ENCODE peak calls at places on chromosome 20, in six cellular contexts. Z, C, L, G, B and E are unnamed samples.

GRCh38 chr20:60056345-60057122 is 98.3 kb downstream of the CDH26 start:
- DNase-seq in C (no peak), L (no peak), Z (no peak), G (no peak), B (no peak), E (no peak)

GRCh38 chr20:63741354-63741675 is 1.7 kb downstream of the SLC2A4RG start:
- DNase-seq in C (no peak), G (no peak), L (no peak), Z (no peak), B (no peak), E (no peak)

GRCh38 chr20:3165473-3166337 is 6.0 kb upstream of the FASTKD5 start:
- DNase-seq in C (no peak), L (peak; percentile 82), G (peak; percentile 82), Z (peak; percentile 69), B (peak; percentile 76), E (no peak)

GRCh38 chr20:56630086-56630493 is 984 bp downstream of the TFAP2C start:
- DNase-seq in B (peak; percentile 23), Z (no peak), C (no peak), L (no peak), G (peak; percentile 91), E (no peak)

GRCh38 chr20:8250539-8251200 is 118.6 kb downstream of the PLCB1 start:
- DNase-seq in C (no peak), Z (no peak), L (no peak), G (no peak), B (no peak), E (no peak)

GRCh38 chr20:48722737-48723191 is 105.0 kb downstream of the PREX1 start:
- DNase-seq in B (no peak), C (no peak), G (peak; percentile 43), L (no peak), Z (no peak), E (no peak)

GRCh38 chr20:44709380-44709779 is 5.8 kb upstream of the CCN5 start:
- DNase-seq in L (no peak), C (no peak), G (no peak), Z (no peak), B (no peak), E (no peak)

GRCh38 chr20:13037727-13038126 is 29.0 kb downstream of the SPTLC3 start:
- DNase-seq in L (no peak), B (no peak), Z (no peak), G (no peak), C (no peak), E (no peak)

GRCh38 chr20:57522380-57522973 is 2.5 kb downstream of the CTCFL start:
- DNase-seq in Z (no peak), C (no peak), G (no peak), L (no peak), B (no peak), E (no peak)

GRCh38 chr20:3677733-3678132 is 4.1 kb downstream of the ADAM33 start:
- DNase-seq in L (no peak), G (peak; percentile 87), Z (peak; percentile 74), C (no peak), B (peak; percentile 62), E (no peak)

GRCh38 chr20:34491932-34492509 is 24.2 kb upstream of the DYNLRB1 start:
- DNase-seq in C (no peak), B (no peak), L (no peak), Z (no peak), G (no peak), E (no peak)

GRCh38 chr20:37430778-37431460 is 85.0 kb downstream of the SRC start:
- DNase-seq in L (no peak), G (no peak), B (no peak), Z (no peak), C (no peak), E (no peak)

GRCh38 chr20:5349448-5349847 is 32.7 kb upstream of the PROKR2 start:
- DNase-seq in B (no peak), L (no peak), G (no peak), Z (no peak), C (no peak), E (no peak)

GRCh38 chr20:25282796-25283195 is 34.9 kb downstream of the PYGB start:
- DNase-seq in C (no peak), G (no peak), L (no peak), B (no peak), Z (no peak), E (no peak)

GRCh38 chr20:63230800-63231268 is 4.9 kb upstream of the BIRC7 start:
- DNase-seq in L (no peak), C (no peak), B (peak; percentile 58), G (no peak), Z (peak; percentile 65), E (no peak)

GRCh38 chr20:45173531-45173930 is 1.2 kb upstream of the PI3 start:
- DNase-seq in B (no peak), L (no peak), Z (no peak), C (no peak), G (no peak), E (no peak)

GRCh38 chr20:1199981-1200380 is 3.3 kb upstream of the C20orf202 start:
- DNase-seq in L (no peak), C (no peak), G (no peak), Z (no peak), B (no peak), E (no peak)

GRCh38 chr20:59405819-59406218 is 105.4 kb downstream of the EDN3 start:
- DNase-seq in G (no peak), C (no peak), L (no peak), B (no peak), Z (no peak), E (no peak)

GRCh38 chr20:10074513-10074912 is 39.7 kb downstream of the ANKEF1 start:
- DNase-seq in B (no peak), C (no peak), G (no peak), L (no peak), Z (no peak), E (no peak)

GRCh38 chr20:19380211-19380610 is 167.8 kb downstream of the SLC24A3 start:
- DNase-seq in B (no peak), Z (no peak), G (no peak), L (no peak), C (no peak), E (no peak)

GRCh38 chr20:22691369-22692118 is 107.2 kb upstream of the FOXA2 start:
- DNase-seq in B (peak; percentile 79), G (peak; percentile 79), Z (peak; percentile 85), C (no peak), L (peak; percentile 84), E (peak; percentile 72)

GRCh38 chr20:37407117-37407566 is 61.2 kb downstream of the SRC start:
- DNase-seq in B (no peak), G (no peak), C (no peak), Z (no peak), L (no peak), E (no peak)

GRCh38 chr20:830011-830521 is 3.4 kb upstream of the FAM110A start:
- DNase-seq in C (no peak), Z (no peak), B (no peak), L (no peak), G (no peak), E (no peak)

GRCh38 chr20:43963233-43963632 is 48.6 kb downstream of the TOX2 start:
- DNase-seq in G (no peak), B (no peak), C (no peak), Z (no peak), L (no peak), E (no peak)

GRCh38 chr20:54123587-54124180 is 50.1 kb downstream of the CYP24A1 start:
- DNase-seq in C (no peak), L (no peak), Z (no peak), G (no peak), B (no peak), E (peak; percentile 57)

GRCh38 chr20:37741055-37741454 is 47.2 kb downstream of the CTNNBL1 start:
- DNase-seq in L (no peak), C (no peak), Z (no peak), G (no peak), B (no peak), E (no peak)

GRCh38 chr20:53738039-53738944 is 144.7 kb upstream of the ZNF217 start:
- DNase-seq in Z (peak; percentile 66), G (no peak), L (peak; percentile 61), B (peak; percentile 53), C (no peak), E (no peak)

GRCh38 chr20:6730929-6731328 is 36.6 kb upstream of the BMP2 start:
- DNase-seq in G (no peak), Z (no peak), L (no peak), B (no peak), C (no peak), E (no peak)

GRCh38 chr20:12175538-12175937 is 257.8 kb downstream of the BTBD3 start:
- DNase-seq in C (no peak), G (no peak), Z (no peak), B (no peak), L (no peak), E (no peak)

GRCh38 chr20:41357424-41358163 is 9.0 kb downstream of the EMILIN3 start:
- DNase-seq in B (no peak), L (peak; percentile 4), G (no peak), Z (peak; percentile 50), C (no peak), E (no peak)
- H3K4me1 ChIP-seq in B (no peaks in the 10 kb centered on the region), L (peaks cover 3% of the 10 kb centered on the region), G (no peaks in the 10 kb centered on the region), Z (peaks cover 9% of the 10 kb centered on the region), C (no peaks in the 10 kb centered on the region), E (no peaks in the 10 kb centered on the region)

GRCh38 chr20:46363874-46364669 is 42.3 kb downstream of the ELMO2 start:
- DNase-seq in C (peak; percentile 39), L (peak; percentile 89), B (peak; percentile 91), Z (peak; percentile 94), G (peak; percentile 98), E (peak; percentile 41)

GRCh38 chr20:46362931-46363872 is 43.2 kb downstream of the ELMO2 start:
- DNase-seq in L (no peak), C (peak; percentile 25), G (no peak), Z (no peak), B (no peak), E (no peak)

GRCh38 chr20:46361386-46361785 is 45.0 kb downstream of the ELMO2 start:
- DNase-seq in Z (no peak), C (no peak), L (no peak), G (no peak), B (no peak), E (no peak)

GRCh38 chr20:46359233-46359751 is 47.1 kb downstream of the ELMO2 start:
- DNase-seq in C (peak; percentile 63), L (no peak), G (no peak), B (no peak), Z (peak; percentile 71), E (no peak)

GRCh38 chr20:46361811-46362210 is 44.6 kb downstream of the ELMO2 start:
- DNase-seq in C (no peak), G (no peak), B (no peak), L (no peak), Z (no peak), E (no peak)
- H3K27ac ChIP-seq in C (no peak overlapping the region), G (no peak overlapping the region), B (no peak overlapping the region), L (no peak overlapping the region), Z (no peak overlapping the region), E (no peak overlapping the region)

GRCh38 chr20:17676942-17677341 is 5.1 kb downstream of the RRBP1 start:
- DNase-seq in B (no peak), G (no peak), L (no peak), Z (no peak), C (no peak), E (no peak)
- H3K4me1 ChIP-seq in B (peaks cover 5% of the 10 kb centered on the region), G (peaks cover 47% of the 10 kb centered on the region), L (peaks cover 14% of the 10 kb centered on the region), Z (peaks cover 20% of the 10 kb centered on the region), C (peaks cover 8% of the 10 kb centered on the region), E (peaks cover 7% of the 10 kb centered on the region)

DNA sequence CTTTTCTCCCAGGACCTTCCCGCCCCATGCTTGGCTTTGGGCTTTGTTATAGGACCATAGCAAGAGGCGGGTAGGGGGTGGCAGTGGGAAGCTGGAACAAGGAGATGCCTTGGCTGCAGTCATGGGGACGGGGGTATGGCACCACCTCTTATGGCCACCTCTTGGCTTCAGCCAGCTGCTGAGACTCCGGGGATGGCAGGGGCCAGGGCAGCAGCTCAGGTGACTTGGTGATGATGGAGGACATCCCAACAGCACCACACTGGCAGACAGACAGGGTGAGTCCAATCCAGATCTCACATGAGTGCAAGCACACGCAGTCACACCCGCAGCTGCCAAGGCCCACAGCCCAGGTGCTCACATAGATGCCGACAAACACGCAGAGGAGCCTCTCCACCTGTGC is 6.3 kb downstream of the NOL4L start:
- DNase-seq in C (no peak), B (no peak), Z (no peak), G (no peak), L (no peak), E (no peak)
- H3K27ac ChIP-seq in C (no peak overlapping the region), B (no peak overlapping the region), Z (no peak overlapping the region), G (no peak overlapping the region), L (no peak overlapping the region), E (no peak overlapping the region)